ENCODE peak calls at places on chromosome 4, in seven cellular contexts. A is IMR-90, Q is testis, R is HCT116, P is tibial nerve, J is lower lobe of right lung, C is fibroblast of mammary gland. E is an unnamed sample.

GRCh38 chr4:78417603-78418002 is 134.0 kb upstream of the ANXA3 start:
- DNase-seq in Q (no peak), J (no peak), P (no peak), C (no peak), R (no peak), A (no peak), E (no peak)

GRCh38 chr4:27040351-27040750 is 179.7 kb downstream of the STIM2 start:
- DNase-seq in P (no peak), J (peak), R (no peak), C (no peak), Q (no peak), A (no peak), E (no peak)

GRCh38 chr4:126568652-126569580 is 1063.8 kb upstream of the INTU start:
- DNase-seq in A (no peak), Q (no peak), R (no peak), C (no peak), P (no peak), J (no peak), E (no peak)

GRCh38 chr4:93396274-93396673 is 432.3 kb upstream of the ATOH1 start:
- DNase-seq in A (peak), Q (no peak), J (no peak), R (peak), P (no peak), C (peak), E (no peak)

GRCh38 chr4:139241086-139241783 is 38.8 kb downstream of the MGARP start:
- DNase-seq in P (no peak), A (no peak), C (no peak), Q (no peak), J (no peak), R (no peak), E (no peak)

GRCh38 chr4:103887191-103887590 is 167.4 kb upstream of the TACR3 start:
- DNase-seq in Q (no peak), P (no peak), C (peak), R (no peak), A (no peak), J (no peak), E (no peak)

GRCh38 chr4:185634066-185634652 is 98.9 kb upstream of the PDLIM3 start:
- DNase-seq in C (peak), J (no peak), P (no peak), Q (no peak), A (peak), R (peak), E (no peak)

GRCh38 chr4:8191136-8191747 is 7.8 kb upstream of the SH3TC1 start:
- DNase-seq in Q (peak), J (peak), R (peak), A (peak), C (peak), P (peak), E (no peak)

GRCh38 chr4:25449270-25449669 is 72.2 kb downstream of the ANAPC4 start:
- DNase-seq in A (no peak), P (no peak), R (no peak), C (no peak), Q (no peak), J (no peak), E (no peak)

GRCh38 chr4:6763330-6763851 is 19.1 kb upstream of the KIAA0232 start:
- DNase-seq in Q (no peak), C (no peak), P (no peak), A (no peak), J (peak), R (no peak), E (no peak)

GRCh38 chr4:110424144-110424543 is 51.8 kb upstream of the ENPEP start:
- DNase-seq in C (no peak), R (no peak), P (no peak), Q (no peak), J (no peak), A (no peak), E (no peak)

GRCh38 chr4:67934628-67935027 is 28.7 kb downstream of the TMPRSS11A start:
- DNase-seq in C (no peak), R (no peak), P (no peak), Q (no peak), J (no peak), A (no peak), E (no peak)

GRCh38 chr4:7988437-7988836 is 48.8 kb upstream of the AFAP1 start:
- DNase-seq in Q (no peak), R (no peak), A (peak), J (no peak), P (no peak), C (peak), E (no peak)

GRCh38 chr4:127782275-127783025 is at the start of gene HSPA4L:
- DNase-seq in Q (peak), C (peak), A (peak), R (peak), P (peak), J (peak), E (peak)

GRCh38 chr4:128861856-128862518 is 52.5 kb downstream of the JADE1 start:
- DNase-seq in Q (no peak), J (peak), C (no peak), P (no peak), A (no peak), R (no peak), E (no peak)

GRCh38 chr4:185112104-185112503 is 31.0 kb upstream of the SLC25A4 start:
- DNase-seq in R (peak), Q (peak), A (peak), P (no peak), J (no peak), C (peak), E (no peak)

GRCh38 chr4:84938316-84938715 is 28.2 kb downstream of the WDFY3 start:
- DNase-seq in C (peak), A (peak), P (no peak), J (no peak), R (no peak), Q (no peak), E (no peak)

GRCh38 chr4:6591305-6591704 is 16.3 kb downstream of the MAN2B2 start:
- DNase-seq in P (no peak), J (no peak), A (no peak), R (no peak), Q (no peak), C (no peak), E (no peak)

GRCh38 chr4:2244947-2245786 is 3.2 kb upstream of the HAUS3 start:
- DNase-seq in R (no peak), J (no peak), Q (no peak), P (no peak), C (no peak), A (no peak), E (no peak)

GRCh38 chr4:139633661-139634060 is 32.0 kb upstream of the MGST2 start:
- DNase-seq in R (no peak), A (peak), C (peak), J (no peak), Q (peak), P (no peak), E (no peak)

GRCh38 chr4:48681856-48682255 is 98.2 kb downstream of the FRYL start:
- DNase-seq in R (no peak), C (peak), Q (no peak), P (no peak), J (no peak), A (peak), E (no peak)

GRCh38 chr4:85221606-85222005 is 253.3 kb upstream of the ARHGAP24 start:
- DNase-seq in J (no peak), A (no peak), P (no peak), C (no peak), R (no peak), Q (no peak), E (no peak)

GRCh38 chr4:70041652-70042286 is 8.5 kb upstream of the HTN1 start:
- DNase-seq in Q (no peak), P (no peak), R (no peak), C (no peak), A (no peak), J (no peak), E (no peak)

GRCh38 chr4:128315756-128316520 is 28.3 kb upstream of the PGRMC2 start:
- DNase-seq in C (no peak), P (no peak), A (no peak), Q (no peak), R (no peak), J (no peak), E (no peak)

GRCh38 chr4:2296621-2297601 is 35.0 kb upstream of the MXD4 start:
- DNase-seq in Q (no peak), P (no peak), A (no peak), J (no peak), R (no peak), C (no peak), E (no peak)

GRCh38 chr4:76654084-76654483 is 219.1 kb downstream of the SHROOM3 start:
- DNase-seq in A (no peak), C (no peak), P (no peak), J (no peak), R (no peak), Q (no peak), E (no peak)

GRCh38 chr4:24515698-24516097 is 68.7 kb downstream of the DHX15 start:
- DNase-seq in C (no peak), P (no peak), R (no peak), Q (no peak), A (no peak), J (no peak), E (no peak)

GRCh38 chr4:123921339-123921738 is 524.7 kb downstream of the SPRY1 start:
- DNase-seq in P (no peak), Q (no peak), A (no peak), R (no peak), J (no peak), C (no peak), E (no peak)

GRCh38 chr4:112895785-112896184 is 153.7 kb upstream of the ANK2 start:
- DNase-seq in R (no peak), C (peak), P (no peak), J (no peak), A (no peak), Q (no peak), E (peak)

GRCh38 chr4:87732033-87732770 is 67.2 kb upstream of the IBSP start:
- DNase-seq in P (no peak), Q (no peak), J (peak), A (no peak), R (no peak), C (peak), E (no peak)

GRCh38 chr4:179750374-179750773 is 2308.1 kb upstream of the AGA start:
- DNase-seq in Q (no peak), A (peak), R (no peak), C (no peak), J (no peak), P (no peak), E (no peak)

GRCh38 chr4:144582975-144583374 is 63.0 kb upstream of the HHIP start:
- DNase-seq in C (peak), Q (no peak), A (peak), R (no peak), P (no peak), J (no peak), E (no peak)

GRCh38 chr4:23130845-23131244 is 438.1 kb downstream of the GBA3 start:
- DNase-seq in C (no peak), P (no peak), A (no peak), R (no peak), J (no peak), Q (no peak), E (no peak)

GRCh38 chr4:55038176-55038890 is 87.1 kb downstream of the KDR start:
- DNase-seq in Q (peak), R (no peak), C (peak), P (no peak), J (no peak), A (no peak), E (no peak)

GRCh38 chr4:108315699-108316098 is 147.0 kb upstream of the LEF1 start:
- DNase-seq in R (no peak), P (no peak), Q (no peak), A (no peak), J (no peak), C (no peak), E (no peak)

GRCh38 chr4:16582526-16582925 is 315.9 kb downstream of the LDB2 start:
- DNase-seq in J (no peak), R (no peak), A (no peak), Q (peak), P (no peak), C (no peak), E (peak)
- TF ChIP-seq CTCF in J (no peak), R (no peak), A (no peak), Q (no peak), P (no peak), C (peak), E (no peak)

GRCh38 chr4:164935363-164935762 is 42.1 kb downstream of the TRIM61 start:
- DNase-seq in P (no peak), C (no peak), A (no peak), R (peak), J (no peak), Q (no peak), E (no peak)
- TF ChIP-seq CTCF in P (no peak), C (no peak), A (no peak), R (peak), J (no peak), Q (no peak), E (no peak)

GRCh38 chr4:153232768-153233167 is 28.5 kb downstream of the TRIM2 start:
- DNase-seq in P (no peak), C (no peak), A (no peak), Q (no peak), R (peak), J (no peak), E (peak)
- TF ChIP-seq CTCF in P (no peak), C (peak), A (peak), Q (no peak), R (peak), J (peak), E (peak)

DNA sequence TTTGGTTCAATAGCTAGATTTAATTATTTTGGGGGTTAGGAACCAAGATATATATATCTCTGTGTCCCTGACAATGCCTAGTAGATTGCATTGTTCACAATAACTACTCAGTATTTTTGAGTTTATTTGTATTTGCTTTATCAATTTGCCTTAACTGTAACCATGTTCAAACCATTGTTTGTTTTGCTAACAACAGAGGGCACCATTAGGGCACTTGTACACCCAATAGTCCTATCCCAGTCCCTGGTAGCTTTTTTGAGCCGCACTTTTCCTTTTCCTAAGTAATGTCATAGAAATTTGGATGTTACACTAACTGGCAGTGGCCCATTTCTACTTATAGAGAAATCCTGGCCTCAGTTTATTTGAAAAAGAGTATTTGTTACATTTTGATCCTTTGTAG is 582 bp upstream of the KLHL5 start:
- DNase-seq in P (no peak), J (no peak), Q (no peak), A (no peak), C (no peak), R (no peak), E (no peak)
- TF ChIP-seq CTCF in P (no peak), J (no peak), Q (no peak), A (no peak), C (no peak), R (no peak), E (no peak)

E was measured in nephron progenitor cell.